ENCODE peak calls at places on chromosomes 6 and 20, in ten cellular contexts. One of them, this sample, is unnamed.
A peak's percentile ranks its signal among the peaks of the same experiment; 100 is the strongest.

GRCh38 chr6:110875548-110876169 is 1.1 kb downstream of the AMD1 start:
- DNase-seq in A549: peak; percentile 29
- DNase-seq in K562: peak; percentile 40
- DNase-seq in prostate gland: peak; percentile 20
- DNase-seq in mesenchymal stem cell: no peak
- DNase-seq in Panc1: no peak
- DNase-seq in endodermal cell: peak; percentile 77
- DNase-seq in uterus: peak; percentile 50
- DNase-seq in neuronal stem cell: no peak
- DNase-seq in HCT116: no peak
- DNase-seq in this sample: no peak

GRCh38 chr6:84872996-84873395 is 108.6 kb upstream of the TBX18 start:
- DNase-seq in Panc1: no peak
- DNase-seq in endodermal cell: no peak
- DNase-seq in HCT116: no peak
- DNase-seq in neuronal stem cell: no peak
- DNase-seq in prostate gland: no peak
- DNase-seq in A549: no peak
- DNase-seq in K562: no peak
- DNase-seq in uterus: no peak
- DNase-seq in mesenchymal stem cell: no peak
- DNase-seq in this sample: no peak

GRCh38 chr6:7910654-7911344 is at the start of gene TXNDC5:
- DNase-seq in neuronal stem cell: peak; percentile 81
- DNase-seq in Panc1: no peak
- DNase-seq in endodermal cell: peak; percentile 88
- DNase-seq in mesenchymal stem cell: peak; percentile 68
- DNase-seq in A549: peak; percentile 58
- DNase-seq in uterus: peak; percentile 82
- DNase-seq in HCT116: no peak
- DNase-seq in prostate gland: peak; percentile 67
- DNase-seq in K562: peak; percentile 93
- DNase-seq in this sample: peak; percentile 87

GRCh38 chr6:154302111-154302752 is 54.4 kb downstream of the IPCEF1 start:
- DNase-seq in endodermal cell: no peak
- DNase-seq in prostate gland: no peak
- DNase-seq in Panc1: no peak
- DNase-seq in A549: no peak
- DNase-seq in neuronal stem cell: no peak
- DNase-seq in mesenchymal stem cell: peak; percentile 89
- DNase-seq in K562: peak; percentile 14
- DNase-seq in HCT116: no peak
- DNase-seq in uterus: no peak
- DNase-seq in this sample: no peak

GRCh38 chr6:102942206-102942605 is 1548.7 kb downstream of the GRIK2 start:
- DNase-seq in uterus: no peak
- DNase-seq in mesenchymal stem cell: no peak
- DNase-seq in HCT116: no peak
- DNase-seq in Panc1: no peak
- DNase-seq in neuronal stem cell: no peak
- DNase-seq in prostate gland: no peak
- DNase-seq in A549: no peak
- DNase-seq in K562: no peak
- DNase-seq in endodermal cell: no peak
- DNase-seq in this sample: no peak

GRCh38 chr6:43250992-43251373 is 7.7 kb downstream of the TTBK1 start:
- DNase-seq in endodermal cell: peak; percentile 51
- DNase-seq in neuronal stem cell: no peak
- DNase-seq in prostate gland: no peak
- DNase-seq in A549: no peak
- DNase-seq in uterus: no peak
- DNase-seq in HCT116: no peak
- DNase-seq in Panc1: no peak
- DNase-seq in mesenchymal stem cell: no peak
- DNase-seq in K562: no peak
- DNase-seq in this sample: no peak

GRCh38 chr20:10263385-10264165 is 44.9 kb downstream of the SNAP25 start:
- DNase-seq in HCT116: no peak
- DNase-seq in mesenchymal stem cell: peak; percentile 57
- DNase-seq in neuronal stem cell: no peak
- DNase-seq in endodermal cell: no peak
- DNase-seq in Panc1: no peak
- DNase-seq in K562: no peak
- DNase-seq in uterus: no peak
- DNase-seq in A549: peak; percentile 35
- DNase-seq in prostate gland: no peak
- DNase-seq in this sample: no peak

GRCh38 chr6:134065706-134066105 is 13.3 kb upstream of the SLC2A12 start:
- DNase-seq in prostate gland: no peak
- DNase-seq in mesenchymal stem cell: peak; percentile 33
- DNase-seq in Panc1: no peak
- DNase-seq in uterus: no peak
- DNase-seq in K562: peak; percentile 46
- DNase-seq in HCT116: peak; percentile 32
- DNase-seq in endodermal cell: peak; percentile 65
- DNase-seq in A549: peak; percentile 37
- DNase-seq in neuronal stem cell: no peak
- DNase-seq in this sample: no peak

GRCh38 chr6:105345506-105345905 is 57.4 kb downstream of the PREP start:
- DNase-seq in mesenchymal stem cell: peak; percentile 6
- DNase-seq in Panc1: no peak
- DNase-seq in prostate gland: no peak
- DNase-seq in uterus: no peak
- DNase-seq in K562: no peak
- DNase-seq in HCT116: no peak
- DNase-seq in neuronal stem cell: no peak
- DNase-seq in A549: no peak
- DNase-seq in endodermal cell: no peak
- DNase-seq in this sample: no peak

GRCh38 chr6:87483929-87484328 is 11.2 kb downstream of the SLC35A1 start:
- DNase-seq in Panc1: no peak
- DNase-seq in uterus: no peak
- DNase-seq in HCT116: peak; percentile 95
- DNase-seq in mesenchymal stem cell: peak; percentile 71
- DNase-seq in neuronal stem cell: peak; percentile 11
- DNase-seq in A549: peak; percentile 25
- DNase-seq in prostate gland: no peak
- DNase-seq in K562: peak; percentile 38
- DNase-seq in endodermal cell: peak; percentile 94
- DNase-seq in this sample: no peak

GRCh38 chr20:21099653-21100589 is 6.2 kb downstream of the LINC00237 start:
- DNase-seq in mesenchymal stem cell: peak; percentile 18
- DNase-seq in HCT116: no peak
- DNase-seq in A549: peak; percentile 24
- DNase-seq in Panc1: no peak
- DNase-seq in neuronal stem cell: no peak
- DNase-seq in prostate gland: no peak
- DNase-seq in endodermal cell: peak; percentile 76
- DNase-seq in uterus: no peak
- DNase-seq in K562: peak; percentile 39
- DNase-seq in this sample: peak; percentile 66

GRCh38 chr20:19015326-19015725 is 197.1 kb upstream of the SLC24A3 start:
- DNase-seq in neuronal stem cell: no peak
- DNase-seq in prostate gland: no peak
- DNase-seq in HCT116: no peak
- DNase-seq in uterus: peak; percentile 67
- DNase-seq in Panc1: no peak
- DNase-seq in K562: no peak
- DNase-seq in A549: no peak
- DNase-seq in endodermal cell: peak; percentile 57
- DNase-seq in mesenchymal stem cell: no peak
- DNase-seq in this sample: no peak

GRCh38 chr6:9461161-9461560 is 953.7 kb downstream of the TFAP2A start:
- DNase-seq in uterus: no peak
- DNase-seq in Panc1: no peak
- DNase-seq in neuronal stem cell: no peak
- DNase-seq in K562: no peak
- DNase-seq in HCT116: no peak
- DNase-seq in A549: no peak
- DNase-seq in endodermal cell: no peak
- DNase-seq in prostate gland: no peak
- DNase-seq in mesenchymal stem cell: no peak
- DNase-seq in this sample: no peak

GRCh38 chr6:9456241-9456658 is 958.6 kb downstream of the TFAP2A start:
- DNase-seq in neuronal stem cell: peak; percentile 90
- DNase-seq in K562: no peak
- DNase-seq in endodermal cell: peak; percentile 59
- DNase-seq in mesenchymal stem cell: no peak
- DNase-seq in uterus: no peak
- DNase-seq in Panc1: no peak
- DNase-seq in prostate gland: no peak
- DNase-seq in A549: no peak
- DNase-seq in HCT116: no peak
- DNase-seq in this sample: no peak

GRCh38 chr6:9455794-9456193 is 959.1 kb downstream of the TFAP2A start:
- DNase-seq in HCT116: no peak
- DNase-seq in neuronal stem cell: no peak
- DNase-seq in prostate gland: no peak
- DNase-seq in A549: no peak
- DNase-seq in uterus: no peak
- DNase-seq in mesenchymal stem cell: no peak
- DNase-seq in Panc1: no peak
- DNase-seq in K562: no peak
- DNase-seq in endodermal cell: peak; percentile 47
- DNase-seq in this sample: no peak

GRCh38 chr6:9463311-9463710 is 951.6 kb downstream of the TFAP2A start:
- DNase-seq in K562: no peak
- DNase-seq in Panc1: no peak
- DNase-seq in prostate gland: peak; percentile 43
- DNase-seq in mesenchymal stem cell: no peak
- DNase-seq in uterus: no peak
- DNase-seq in neuronal stem cell: no peak
- DNase-seq in A549: peak; percentile 31
- DNase-seq in endodermal cell: no peak
- DNase-seq in HCT116: no peak
- DNase-seq in this sample: no peak

GRCh38 chr6:9458424-9458823 is 956.5 kb downstream of the TFAP2A start:
- DNase-seq in uterus: no peak
- DNase-seq in A549: no peak
- DNase-seq in endodermal cell: no peak
- DNase-seq in mesenchymal stem cell: no peak
- DNase-seq in neuronal stem cell: no peak
- DNase-seq in HCT116: no peak
- DNase-seq in prostate gland: no peak
- DNase-seq in K562: no peak
- DNase-seq in Panc1: no peak
- DNase-seq in this sample: no peak
- H3K9me3 ChIP-seq in uterus: no peaks in the 10 kb centered on the region
- H3K9me3 ChIP-seq in A549: no peaks in the 10 kb centered on the region
- H3K9me3 ChIP-seq in endodermal cell: peaks cover 4% of the 10 kb centered on the region
- H3K9me3 ChIP-seq in mesenchymal stem cell: no peaks in the 10 kb centered on the region
- H3K9me3 ChIP-seq in neuronal stem cell: peaks cover 2% of the 10 kb centered on the region
- H3K9me3 ChIP-seq in HCT116: no peaks in the 10 kb centered on the region
- H3K9me3 ChIP-seq in prostate gland: no peaks in the 10 kb centered on the region
- H3K9me3 ChIP-seq in K562: no peaks in the 10 kb centered on the region
- H3K9me3 ChIP-seq in Panc1: no peaks in the 10 kb centered on the region
- H3K9me3 ChIP-seq in this sample: no peaks in the 10 kb centered on the region

DNA sequence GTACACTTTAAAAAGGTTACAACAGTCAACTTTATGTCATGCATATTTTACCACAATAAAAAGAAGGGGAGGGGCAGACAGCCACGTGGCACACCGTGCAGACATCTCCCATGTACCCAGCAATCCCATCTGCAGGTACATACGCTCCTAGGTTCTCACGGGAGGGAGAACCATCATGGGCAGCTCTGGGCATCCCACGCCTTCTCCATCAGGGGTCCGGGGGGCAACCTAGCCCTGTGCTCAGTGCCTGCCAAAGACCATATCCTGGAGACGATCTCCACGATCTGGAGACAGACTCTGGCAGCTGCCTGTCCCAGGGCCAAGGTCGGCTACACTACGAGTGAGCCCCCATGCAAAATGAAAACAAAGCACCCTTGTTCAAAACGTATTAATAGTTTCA is 2.5 kb upstream of the BNIP5 start:
- DNase-seq in HCT116: no peak
- DNase-seq in Panc1: no peak
- DNase-seq in endodermal cell: peak; percentile 27
- DNase-seq in K562: no peak
- DNase-seq in neuronal stem cell: no peak
- DNase-seq in prostate gland: no peak
- DNase-seq in uterus: no peak
- DNase-seq in A549: no peak
- DNase-seq in mesenchymal stem cell: no peak
- DNase-seq in this sample: peak; percentile 72
- H3K4me3 ChIP-seq in HCT116: no peak overlapping the region
- H3K4me3 ChIP-seq in Panc1: no peak overlapping the region
- H3K4me3 ChIP-seq in endodermal cell: no peak overlapping the region
- H3K4me3 ChIP-seq in K562: no peak overlapping the region
- H3K4me3 ChIP-seq in neuronal stem cell: no peak overlapping the region
- H3K4me3 ChIP-seq in prostate gland: no peak overlapping the region
- H3K4me3 ChIP-seq in uterus: no peak overlapping the region
- H3K4me3 ChIP-seq in A549: no peak overlapping the region
- H3K4me3 ChIP-seq in mesenchymal stem cell: no peak overlapping the region
- H3K4me3 ChIP-seq in this sample: no peak overlapping the region

DNA sequence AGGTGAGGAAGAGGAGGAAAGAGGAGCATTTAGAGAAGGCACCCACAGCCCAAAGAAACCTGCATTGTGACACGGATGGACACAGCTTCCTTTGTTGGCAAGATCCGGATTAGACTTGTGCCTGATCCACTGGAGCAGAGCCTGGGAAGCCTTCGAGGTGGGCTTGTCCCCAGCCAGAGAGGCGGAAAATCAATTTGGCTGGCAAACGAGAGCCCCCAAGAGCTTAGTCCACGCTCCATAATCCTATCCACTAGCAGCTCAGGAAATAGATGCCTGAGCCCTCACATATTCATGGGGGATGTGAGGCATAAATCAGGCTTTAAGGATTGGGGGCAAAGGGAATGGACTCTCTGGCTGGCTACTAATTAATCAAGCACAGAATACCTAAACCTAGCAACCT is 138.0 kb downstream of the PKHD1 start:
- DNase-seq in A549: no peak
- DNase-seq in HCT116: no peak
- DNase-seq in mesenchymal stem cell: no peak
- DNase-seq in neuronal stem cell: peak; percentile 23
- DNase-seq in endodermal cell: no peak
- DNase-seq in uterus: no peak
- DNase-seq in Panc1: no peak
- DNase-seq in K562: no peak
- DNase-seq in prostate gland: no peak
- DNase-seq in this sample: no peak
- H3K9me3 ChIP-seq in A549: no peaks in the 10 kb centered on the region
- H3K9me3 ChIP-seq in HCT116: no peaks in the 10 kb centered on the region
- H3K9me3 ChIP-seq in mesenchymal stem cell: no peaks in the 10 kb centered on the region
- H3K9me3 ChIP-seq in neuronal stem cell: no peaks in the 10 kb centered on the region
- H3K9me3 ChIP-seq in endodermal cell: peaks cover 3% of the 10 kb centered on the region
- H3K9me3 ChIP-seq in uterus: no peaks in the 10 kb centered on the region
- H3K9me3 ChIP-seq in Panc1: no peaks in the 10 kb centered on the region
- H3K9me3 ChIP-seq in K562: no peaks in the 10 kb centered on the region
- H3K9me3 ChIP-seq in prostate gland: no peaks in the 10 kb centered on the region
- H3K9me3 ChIP-seq in this sample: no peaks in the 10 kb centered on the region

GRCh38 chr6:3023663-3024483 is 24.2 kb downstream of the NQO2 start:
- DNase-seq in HCT116: peak; percentile 73
- DNase-seq in endodermal cell: peak; percentile 88
- DNase-seq in A549: peak; percentile 89
- DNase-seq in Panc1: no peak
- DNase-seq in prostate gland: peak; percentile 85
- DNase-seq in uterus: peak; percentile 92
- DNase-seq in K562: peak; percentile 96
- DNase-seq in neuronal stem cell: no peak
- DNase-seq in mesenchymal stem cell: peak; percentile 90
- DNase-seq in this sample: peak; percentile 96
- H3K4me3 ChIP-seq in HCT116: peak overlapping the region; percentile 37
- H3K4me3 ChIP-seq in endodermal cell: peak overlapping the region; percentile 4
- H3K4me3 ChIP-seq in A549: peak overlapping the region; percentile 53
- H3K4me3 ChIP-seq in Panc1: peak overlapping the region; percentile 81
- H3K4me3 ChIP-seq in prostate gland: peak overlapping the region; percentile 23
- H3K4me3 ChIP-seq in uterus: peak overlapping the region; percentile 47
- H3K4me3 ChIP-seq in K562: peak overlapping the region; percentile 75
- H3K4me3 ChIP-seq in neuronal stem cell: no peak overlapping the region
- H3K4me3 ChIP-seq in mesenchymal stem cell: peak overlapping the region; percentile 84
- H3K4me3 ChIP-seq in this sample: no peak overlapping the region

This sample was measured in mucosa of descending colon.